ENCODE peak calls at places on chromosome 3, in five cellular contexts. P is neuronal stem cell, I is IMR-90, G is mesendoderm, O is mesenchymal stem cell. D is an unnamed sample.

GRCh38 chr3:23877324-23877980 is 39.3 kb downstream of the NKIRAS1 start:
- DNase-seq in P (no peak), I (peak), G (peak), O (peak), D (no peak)

GRCh38 chr3:194369522-194370279 is at the start of gene LRRC15:
- DNase-seq in P (peak), I (peak), G (peak), O (peak), D (peak)

GRCh38 chr3:67605377-67605776 is 49.0 kb downstream of the SUCLG2 start:
- DNase-seq in P (peak), I (peak), G (peak), O (peak), D (peak)

GRCh38 chr3:69115731-69116130 is 6.7 kb downstream of the LMOD3 start:
- DNase-seq in P (no peak), I (peak), G (no peak), O (peak), D (no peak)

GRCh38 chr3:64686446-64686908 is 1.3 kb downstream of the ADAMTS9 start:
- DNase-seq in P (peak), I (peak), G (peak), O (peak), D (peak)

GRCh38 chr3:27467545-27467944 is 16.6 kb downstream of the SLC4A7 start:
- DNase-seq in P (no peak), I (peak), G (peak), O (peak), D (no peak)

GRCh38 chr3:61802772-61803171 is 241.4 kb downstream of the PTPRG start:
- DNase-seq in P (no peak), I (no peak), G (no peak), O (no peak), D (no peak)

GRCh38 chr3:15390460-15390859 is 36.9 kb downstream of the METTL6 start:
- DNase-seq in P (no peak), I (no peak), G (no peak), O (no peak), D (no peak)

GRCh38 chr3:112378989-112379692 is 46.2 kb downstream of the CD200 start:
- DNase-seq in P (no peak), I (peak), G (no peak), O (peak), D (peak)

GRCh38 chr3:19229086-19229485 is 80.8 kb downstream of the KCNH8 start:
- DNase-seq in P (no peak), I (no peak), G (no peak), O (no peak), D (no peak)

GRCh38 chr3:57953541-57953940 is 54.7 kb upstream of the FLNB start:
- DNase-seq in P (no peak), I (no peak), G (no peak), O (no peak), D (no peak)

GRCh38 chr3:190319660-190320059 is 2.6 kb downstream of the CLDN1 start:
- DNase-seq in P (no peak), I (peak), G (no peak), O (no peak), D (no peak)

GRCh38 chr3:193982258-193982659 is 153.7 kb upstream of the HES1 start:
- DNase-seq in P (no peak), I (no peak), G (no peak), O (no peak), D (no peak)

GRCh38 chr3:105385868-105386508 is 19.3 kb downstream of the ALCAM start:
- DNase-seq in P (no peak), I (no peak), G (no peak), O (no peak), D (no peak)

DNA sequence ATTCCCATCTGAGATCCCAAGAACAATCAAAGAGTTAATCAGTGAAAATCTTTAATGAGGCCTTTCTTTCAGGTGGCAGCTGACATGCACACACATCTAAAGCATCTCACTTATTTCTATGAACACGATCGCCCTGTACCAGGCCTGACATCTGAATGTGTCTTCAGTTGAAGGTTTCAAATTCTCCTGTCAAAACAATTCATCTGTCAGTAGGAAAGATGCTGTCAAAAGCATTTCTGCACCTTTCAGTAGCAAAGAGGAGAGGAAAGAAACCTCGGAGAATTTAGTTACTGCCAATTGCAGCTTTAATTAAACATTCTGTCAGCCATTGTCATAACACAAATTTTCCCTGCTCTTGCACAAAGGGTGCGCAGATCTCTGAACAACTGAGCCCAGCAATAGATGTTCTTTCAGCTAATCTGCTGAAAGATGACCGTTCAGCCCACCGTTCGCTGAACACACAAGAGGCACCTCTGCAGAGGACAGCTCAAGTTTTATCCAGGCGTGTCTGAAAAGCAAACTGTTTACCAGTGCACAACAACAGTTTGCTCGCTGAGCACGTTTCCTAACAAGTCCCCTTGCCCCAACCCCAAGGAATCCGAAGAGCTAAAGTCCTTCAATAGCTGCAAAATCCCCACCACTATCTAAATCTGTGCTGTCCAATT is 34.1 kb downstream of the LRIG1 start:
- DNase-seq in P (no peak), I (no peak), G (no peak), O (no peak), D (no peak)
- H3K4me3 ChIP-seq in P (no peak), I (no peak), G (no peak), O (no peak), D (no peak)

GRCh38 chr3:132002039-132002438 is 32.8 kb downstream of the CPNE4 start:
- DNase-seq in P (no peak), I (no peak), G (no peak), O (no peak), D (no peak)

GRCh38 chr3:132003685-132004084 is 31.1 kb downstream of the CPNE4 start:
- DNase-seq in P (no peak), I (no peak), G (no peak), O (no peak), D (no peak)

GRCh38 chr3:132004571-132004970 is 30.2 kb downstream of the CPNE4 start:
- DNase-seq in P (no peak), I (no peak), G (no peak), O (no peak), D (no peak)

GRCh38 chr3:131998027-131998426 is 36.8 kb downstream of the CPNE4 start:
- DNase-seq in P (no peak), I (no peak), G (no peak), O (no peak), D (no peak)

DNA sequence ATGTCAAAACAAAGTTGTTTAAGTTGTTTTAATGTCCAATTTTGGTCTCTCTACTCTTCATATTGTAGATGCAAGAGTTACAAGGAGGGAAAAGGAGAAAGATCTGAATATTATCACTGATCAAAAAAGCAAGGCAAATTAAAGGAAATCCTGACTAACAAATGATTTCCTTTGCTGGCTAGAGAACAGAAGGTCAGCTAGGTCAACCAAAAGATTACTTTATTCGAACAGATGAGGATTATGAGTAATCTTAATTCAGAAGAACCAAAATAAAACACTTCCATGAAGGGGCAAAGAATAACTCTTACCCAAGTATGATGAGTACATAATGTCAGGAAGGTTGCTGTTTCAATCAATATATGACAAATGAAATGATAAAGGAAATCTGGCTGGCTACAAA is 33.8 kb downstream of the CPNE4 start:
- DNase-seq in P (no peak), I (no peak), G (no peak), O (no peak), D (no peak)
- H2BK120ac ChIP-seq in P (no peak), I (no peak), G (no peak), O (no peak), D (no peak)

DNA sequence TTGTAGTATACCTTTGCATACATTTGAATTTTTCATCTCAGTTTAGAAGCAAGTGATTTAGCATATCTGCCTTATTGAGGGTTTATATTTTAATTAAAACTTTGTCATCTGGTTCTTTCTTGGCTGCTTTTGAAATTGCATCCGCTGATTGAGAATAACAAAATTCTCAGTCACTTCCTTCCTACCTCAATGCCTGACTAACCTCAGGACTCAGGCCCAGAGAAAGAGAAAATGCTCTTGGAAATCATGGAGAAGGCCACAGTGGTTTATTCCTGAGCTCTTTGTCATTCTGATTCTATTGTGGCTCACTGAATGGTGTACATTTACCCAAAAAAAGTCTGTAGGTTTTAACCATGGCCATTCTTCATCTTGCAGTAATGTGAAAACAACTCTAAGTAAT is 533.9 kb downstream of the TBL1XR1 start:
- DNase-seq in P (no peak), I (peak), G (peak), O (peak), D (no peak)
- H3K9ac ChIP-seq in P (no peak), I (no peak), G (no peak), O (peak), D (no peak)

GRCh38 chr3:48594431-48595049 is 589 bp downstream of the COL7A1 start:
- DNase-seq in P (no peak), I (peak), G (peak), O (peak), D (no peak)
- H3K4me3 ChIP-seq in P (no peak), I (peak), G (no peak), O (peak), D (peak)

D was measured in trophoblast cell.